ENCODE peak calls at places on chromosomes 16 and 17, in four cellular contexts. V is IMR-90, W is colonic mucosa, U is suprapubic skin. X is an unnamed sample.

GRCh38 chr17:77887464-77888241 is 70.8 kb upstream of the TNRC6C start:
- DNase-seq in V (peak), W (peak), U (peak), X (peak)

GRCh38 chr17:29628619-29629018 is 5.9 kb upstream of the CORO6 start:
- DNase-seq in W (no peak), U (no peak), V (no peak), X (no peak)

GRCh38 chr16:52676951-52677350 is 130.0 kb upstream of the TOX3 start:
- DNase-seq in V (no peak), U (no peak), W (no peak), X (no peak)

GRCh38 chr17:62017912-62018311 is 47.2 kb downstream of the MED13 start:
- DNase-seq in V (peak), W (no peak), U (no peak), X (no peak)

GRCh38 chr16:8986111-8986510 is 22.4 kb upstream of the USP7 start:
- DNase-seq in W (peak), V (no peak), U (no peak), X (no peak)

GRCh38 chr16:66070140-66070887 is 296.2 kb upstream of the CDH5 start:
- DNase-seq in U (peak), W (peak), V (peak), X (peak)

GRCh38 chr16:87331241-87331801 is 14.1 kb upstream of the C16orf95 start:
- DNase-seq in W (no peak), U (no peak), V (no peak), X (no peak)

GRCh38 chr17:21161498-21162393 is 35.0 kb downstream of the DHRS7B start:
- DNase-seq in V (peak), W (no peak), U (no peak), X (no peak)

GRCh38 chr17:28372203-28372944 is 880 bp downstream of the SARM1 start:
- DNase-seq in W (no peak), V (peak), U (no peak), X (peak)

GRCh38 chr17:7238418-7239090 is 703 bp downstream of the PHF23 start:
- DNase-seq in V (no peak), W (no peak), U (no peak), X (peak)

DNA sequence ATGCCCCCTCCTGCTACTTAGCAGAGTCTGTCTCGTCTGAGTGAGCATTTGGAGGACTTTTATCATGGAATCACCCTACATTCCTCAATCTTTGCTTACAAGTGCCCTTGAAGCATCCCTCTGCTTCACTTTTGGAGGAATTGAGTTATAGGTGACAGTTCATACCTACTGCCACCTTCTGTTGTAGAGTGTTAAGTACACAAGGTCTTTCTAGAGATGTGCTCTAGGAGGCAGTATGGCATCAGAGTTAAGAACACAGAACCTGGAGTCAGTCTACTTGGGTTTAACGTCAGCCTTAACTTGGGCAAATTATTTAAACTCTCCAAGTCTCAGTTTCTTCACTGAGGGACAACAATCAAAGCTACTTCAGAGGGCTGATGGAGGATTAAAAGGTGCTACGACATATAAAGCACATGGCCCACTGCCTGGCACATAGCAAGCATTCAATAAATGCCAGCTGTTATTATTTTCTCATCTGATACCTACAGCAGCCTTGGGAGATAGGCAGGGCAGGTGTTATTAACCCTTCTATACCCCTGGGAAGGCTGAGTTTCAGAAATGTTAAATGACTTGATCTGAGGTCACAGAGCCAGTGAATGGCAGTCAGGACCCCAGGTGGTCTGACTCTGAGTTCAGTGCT is 62.2 kb downstream of the UTP18 start:
- DNase-seq in U (no peak), W (no peak), V (peak), X (no peak)
- TF ChIP-seq CTCF in U (no peak), W (no peak), V (peak), X (no peak)

DNA sequence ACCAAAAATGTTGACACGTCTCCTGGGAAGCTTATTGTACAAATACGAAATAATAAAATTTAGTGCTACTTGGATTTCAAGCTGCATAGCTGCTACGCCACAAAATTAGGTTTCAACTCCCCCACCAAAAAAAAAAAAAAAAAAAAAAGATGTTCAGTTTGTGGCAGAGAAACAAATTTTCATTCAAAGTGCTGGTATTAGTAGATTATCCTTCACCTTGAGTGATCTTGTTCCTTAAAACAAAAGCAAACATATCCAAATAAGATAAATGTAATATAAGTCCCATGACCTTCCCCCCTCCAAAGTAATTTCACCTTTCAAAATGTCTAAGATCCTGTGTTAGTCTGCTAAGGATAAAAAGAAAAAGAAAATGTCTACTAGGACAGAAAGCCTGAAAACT is 2.2 kb downstream of the TOB1 start:
- DNase-seq in V (no peak), W (no peak), U (no peak), X (no peak)
- H3K27ac ChIP-seq in V (no peak), W (peak), U (peak), X (peak)

GRCh38 chr16:73063854-73064226 is 15.9 kb upstream of the ZFHX3 start:
- DNase-seq in V (no peak), W (no peak), U (no peak), X (no peak)

GRCh38 chr16:73065617-73066313 is 17.8 kb upstream of the ZFHX3 start:
- DNase-seq in U (no peak), V (no peak), W (no peak), X (peak)

GRCh38 chr16:73064996-73065349 is 17.0 kb upstream of the ZFHX3 start:
- DNase-seq in U (no peak), V (no peak), W (no peak), X (peak)

GRCh38 chr16:73063284-73063733 is 15.4 kb upstream of the ZFHX3 start:
- DNase-seq in U (no peak), W (no peak), V (no peak), X (no peak)

DNA sequence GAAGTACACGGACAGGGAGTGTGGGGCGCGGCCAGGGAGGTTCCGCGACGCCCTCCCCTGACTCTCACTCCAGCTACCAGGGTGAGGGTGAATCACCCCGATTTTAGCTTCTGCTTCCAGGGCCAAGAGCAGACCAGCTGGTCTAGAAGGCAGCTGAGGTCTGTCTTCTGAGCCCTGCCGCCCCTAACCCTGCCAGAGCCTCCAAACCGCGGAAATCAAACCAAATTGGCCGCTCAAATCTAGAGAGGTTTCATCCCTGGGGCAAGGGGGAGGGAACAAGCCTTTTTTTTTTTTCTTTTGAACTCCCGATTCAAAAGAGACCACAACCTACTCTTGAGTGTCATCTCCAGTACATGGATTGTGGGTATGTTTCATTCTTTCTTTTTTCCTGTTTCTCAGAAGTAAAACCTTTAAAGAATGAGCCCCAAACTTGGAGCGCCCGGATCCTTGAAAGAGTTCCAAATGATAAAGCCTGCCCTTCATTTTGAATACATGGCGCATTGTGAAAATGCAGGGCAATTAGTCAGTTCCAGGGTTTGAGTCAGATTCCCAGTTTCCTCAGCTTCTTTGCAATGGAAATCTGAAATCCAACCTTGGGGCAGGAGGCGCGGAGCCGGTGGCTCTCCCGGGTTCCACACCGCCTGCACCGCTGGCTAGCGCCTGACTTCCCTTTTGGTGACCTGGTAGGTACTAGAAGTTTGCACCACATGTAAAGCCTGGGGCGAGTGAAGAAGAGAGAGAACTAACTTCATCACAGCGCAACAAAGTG is 16.5 kb upstream of the ZFHX3 start:
- DNase-seq in W (no peak), V (peak), U (no peak), X (peak)
- H3K4me3 ChIP-seq in W (peak), V (peak), U (peak), X (no peak)

DNA sequence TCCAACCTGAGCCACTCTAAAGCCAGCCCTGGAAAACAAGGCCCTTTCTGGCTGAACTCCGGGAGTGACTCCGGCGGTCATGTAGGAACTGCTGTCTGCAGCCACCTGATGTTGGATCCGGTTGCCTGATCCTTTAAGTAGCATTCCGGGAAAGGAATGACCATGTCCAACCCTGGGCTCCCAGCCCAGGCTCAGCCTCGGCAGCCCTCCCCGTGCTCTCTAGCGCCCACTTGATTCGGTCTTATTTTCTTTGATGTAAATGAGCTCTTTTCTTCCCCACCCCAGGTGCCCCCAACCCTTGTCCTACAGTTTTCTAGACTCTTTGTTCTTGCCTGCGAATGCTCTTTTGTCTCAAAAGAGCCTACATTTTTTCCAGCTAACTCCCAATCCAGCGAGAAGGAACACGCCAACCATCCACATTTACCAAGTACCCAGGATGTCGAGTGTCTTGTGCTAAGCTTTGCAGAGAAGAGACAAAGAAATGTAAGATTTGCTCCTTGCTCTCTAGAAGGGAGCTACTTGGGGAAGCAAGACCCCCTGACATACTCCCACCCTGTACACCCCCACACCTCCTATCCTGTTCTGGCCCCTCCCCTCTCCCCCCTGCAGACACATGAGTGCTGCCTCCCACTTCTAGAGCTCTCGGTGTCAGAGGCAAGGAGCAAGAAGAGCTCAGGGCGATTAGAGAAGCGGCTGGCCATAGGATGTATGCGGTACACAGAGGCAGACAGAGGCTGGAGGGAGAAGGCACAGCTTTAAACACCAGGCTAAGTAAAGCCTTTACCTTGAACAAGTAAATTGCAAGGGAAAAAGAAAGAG is 53.8 kb downstream of the COG7 start:
- DNase-seq in W (no peak), V (no peak), U (no peak), X (no peak)
- TF ChIP-seq CTCF in W (no peak), V (no peak), U (no peak), X (no peak)

GRCh38 chr16:84247844-84248243 is 8.0 kb upstream of the KCNG4 start:
- DNase-seq in U (no peak), V (peak), W (no peak), X (no peak)

GRCh38 chr16:84245933-84246678 is 6.3 kb upstream of the KCNG4 start:
- DNase-seq in V (no peak), U (no peak), W (no peak), X (no peak)

GRCh38 chr16:84246679-84247077 is 6.9 kb upstream of the KCNG4 start:
- DNase-seq in W (no peak), U (no peak), V (no peak), X (no peak)

GRCh38 chr16:84244728-84245127 is 4.9 kb upstream of the KCNG4 start:
- DNase-seq in U (no peak), V (no peak), W (no peak), X (no peak)

DNA sequence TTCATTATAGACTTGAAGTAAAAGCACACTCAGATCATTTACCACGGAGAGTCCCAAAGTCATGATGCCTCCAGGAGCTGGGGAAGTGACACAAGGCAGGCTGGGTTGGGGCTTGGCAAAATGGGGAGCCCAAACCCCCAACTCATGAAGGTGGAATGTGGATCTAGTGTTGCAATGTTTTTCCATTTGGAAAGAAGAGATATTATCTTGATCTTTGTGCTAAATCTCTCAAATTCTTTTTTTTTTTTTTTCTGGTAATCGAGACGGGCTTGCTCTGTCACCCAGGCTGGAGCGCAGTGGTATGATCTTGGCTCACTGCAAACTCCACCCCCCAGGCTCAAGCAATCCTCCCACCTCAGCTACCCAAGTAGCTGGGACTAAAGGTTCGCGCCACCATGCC is 7.5 kb upstream of the KCNG4 start:
- DNase-seq in W (no peak), U (no peak), V (no peak), X (no peak)
- H3K27ac ChIP-seq in W (no peak), U (no peak), V (no peak), X (no peak)

DNA sequence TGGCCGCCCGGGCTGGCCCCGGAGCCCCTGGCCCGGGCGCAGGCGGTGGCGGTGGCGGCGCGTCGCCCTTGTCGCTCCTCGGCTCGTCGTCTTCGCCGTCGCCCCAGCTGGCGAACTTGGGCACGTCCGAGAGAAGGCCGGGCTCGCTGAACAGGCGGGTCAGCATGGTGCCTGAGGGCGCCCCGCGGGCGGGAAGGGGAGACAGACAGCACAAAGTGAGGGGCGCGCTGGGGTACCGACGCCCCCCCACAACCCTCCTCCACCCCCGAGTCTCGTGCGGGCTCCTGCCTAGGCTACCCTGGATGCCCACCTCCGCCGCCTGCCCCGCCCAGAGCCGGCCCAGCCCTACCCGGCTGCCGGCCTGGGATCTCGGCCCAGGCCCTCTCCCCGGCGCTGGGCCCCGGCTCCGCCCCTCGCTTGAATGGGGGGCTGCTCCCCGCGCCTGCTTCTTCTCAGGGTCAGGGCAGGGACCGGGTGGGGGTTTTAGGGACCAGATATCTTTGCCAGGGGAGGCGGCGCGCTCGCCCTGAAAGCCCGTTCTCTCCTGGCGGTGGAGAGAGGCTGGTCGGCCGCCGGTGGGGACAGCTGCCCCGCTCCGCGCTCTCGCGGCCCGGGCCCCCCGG is 1.2 kb downstream of the NEUROD2 start:
- DNase-seq in U (peak), W (no peak), V (no peak), X (no peak)
- H3K4me3 ChIP-seq in U (peak), W (no peak), V (no peak), X (no peak)

GRCh38 chr17:47847341-47848197 is 3.4 kb downstream of the SP6 start:
- DNase-seq in U (no peak), V (no peak), W (no peak), X (no peak)
- TF ChIP-seq CTCF in U (no peak), V (peak), W (no peak), X (no peak)